ENCODE peak calls at places on chromosomes 16 and 17, in ten cellular contexts. One of them, this sample, is unnamed.
A peak's percentile ranks its signal among the peaks of the same experiment; 100 is the strongest.

GRCh38 chr16:10752843-10753523 is 9.3 kb downstream of the NUBP1 start:
- DNase-seq in ovary: no peak
- DNase-seq in activated naive CD4-positive, alpha-beta T cell: no peak
- DNase-seq in small intestine: no peak
- DNase-seq in iPS DF 6.9: no peak
- DNase-seq in PC-9: no peak
- DNase-seq in stimulated activated naive CD4-positive, alpha-beta T cell: no peak
- DNase-seq in AG20443: no peak
- DNase-seq in gastrocnemius medialis: peak; percentile 20
- DNase-seq in HFFc6: no peak
- DNase-seq in this sample: peak; percentile 56

GRCh38 chr17:50447870-50448573 is 20.7 kb downstream of the CHAD start:
- DNase-seq in ovary: no peak
- DNase-seq in activated naive CD4-positive, alpha-beta T cell: no peak
- DNase-seq in small intestine: peak; percentile 65
- DNase-seq in iPS DF 6.9: no peak
- DNase-seq in PC-9: no peak
- DNase-seq in stimulated activated naive CD4-positive, alpha-beta T cell: no peak
- DNase-seq in AG20443: no peak
- DNase-seq in gastrocnemius medialis: no peak
- DNase-seq in HFFc6: no peak
- DNase-seq in this sample: no peak

GRCh38 chr16:85319208-85319983 is 207.1 kb upstream of the CIBAR2 start:
- DNase-seq in ovary: no peak
- DNase-seq in activated naive CD4-positive, alpha-beta T cell: no peak
- DNase-seq in small intestine: no peak
- DNase-seq in iPS DF 6.9: no peak
- DNase-seq in PC-9: no peak
- DNase-seq in stimulated activated naive CD4-positive, alpha-beta T cell: no peak
- DNase-seq in AG20443: no peak
- DNase-seq in gastrocnemius medialis: no peak
- DNase-seq in HFFc6: no peak
- DNase-seq in this sample: no peak

GRCh38 chr17:1762906-1763829 is 1.3 kb downstream of the SERPINF1 start:
- DNase-seq in ovary: peak; percentile 78
- DNase-seq in activated naive CD4-positive, alpha-beta T cell: no peak
- DNase-seq in small intestine: peak; percentile 57
- DNase-seq in iPS DF 6.9: no peak
- DNase-seq in PC-9: no peak
- DNase-seq in stimulated activated naive CD4-positive, alpha-beta T cell: no peak
- DNase-seq in AG20443: peak; percentile 74
- DNase-seq in gastrocnemius medialis: peak; percentile 74
- DNase-seq in HFFc6: peak; percentile 28
- DNase-seq in this sample: no peak

GRCh38 chr17:40451420-40451819 is 8.2 kb downstream of the IGFBP4 start:
- DNase-seq in ovary: peak; percentile 90
- DNase-seq in activated naive CD4-positive, alpha-beta T cell: no peak
- DNase-seq in small intestine: no peak
- DNase-seq in iPS DF 6.9: no peak
- DNase-seq in PC-9: no peak
- DNase-seq in stimulated activated naive CD4-positive, alpha-beta T cell: no peak
- DNase-seq in AG20443: peak; percentile 87
- DNase-seq in gastrocnemius medialis: no peak
- DNase-seq in HFFc6: no peak
- DNase-seq in this sample: peak; percentile 61

GRCh38 chr16:72427001-72427785 is 255.2 kb upstream of the PMFBP1 start:
- DNase-seq in ovary: no peak
- DNase-seq in activated naive CD4-positive, alpha-beta T cell: no peak
- DNase-seq in small intestine: no peak
- DNase-seq in iPS DF 6.9: no peak
- DNase-seq in PC-9: no peak
- DNase-seq in stimulated activated naive CD4-positive, alpha-beta T cell: no peak
- DNase-seq in AG20443: no peak
- DNase-seq in gastrocnemius medialis: no peak
- DNase-seq in HFFc6: no peak
- DNase-seq in this sample: no peak

GRCh38 chr16:54266363-54266955 is 20.1 kb downstream of the IRX3 start:
- DNase-seq in ovary: no peak
- DNase-seq in activated naive CD4-positive, alpha-beta T cell: no peak
- DNase-seq in small intestine: no peak
- DNase-seq in iPS DF 6.9: no peak
- DNase-seq in PC-9: no peak
- DNase-seq in stimulated activated naive CD4-positive, alpha-beta T cell: no peak
- DNase-seq in AG20443: no peak
- DNase-seq in gastrocnemius medialis: peak; percentile 32
- DNase-seq in HFFc6: no peak
- DNase-seq in this sample: no peak

GRCh38 chr17:7413346-7413985 is 5.8 kb downstream of the NLGN2 start:
- DNase-seq in ovary: no peak
- DNase-seq in activated naive CD4-positive, alpha-beta T cell: no peak
- DNase-seq in small intestine: no peak
- DNase-seq in iPS DF 6.9: no peak
- DNase-seq in PC-9: no peak
- DNase-seq in stimulated activated naive CD4-positive, alpha-beta T cell: no peak
- DNase-seq in AG20443: peak; percentile 67
- DNase-seq in gastrocnemius medialis: no peak
- DNase-seq in HFFc6: peak; percentile 70
- DNase-seq in this sample: no peak

GRCh38 chr17:78738245-78738644 is 43.8 kb downstream of the CYTH1 start:
- DNase-seq in ovary: no peak
- DNase-seq in activated naive CD4-positive, alpha-beta T cell: no peak
- DNase-seq in small intestine: peak; percentile 77
- DNase-seq in iPS DF 6.9: no peak
- DNase-seq in PC-9: no peak
- DNase-seq in stimulated activated naive CD4-positive, alpha-beta T cell: no peak
- DNase-seq in AG20443: no peak
- DNase-seq in gastrocnemius medialis: no peak
- DNase-seq in HFFc6: no peak
- DNase-seq in this sample: no peak